ENCODE peak calls at places on chromosomes 13 and 19, in nine cellular contexts. R is heart left ventricle, G is left ventricle myocardium inferior, W is AG04449, J is breast epithelium, T is fibroblast of pulmonary artery, Q is WTC11, B is OCI-LY7, Y is brain microvascular endothelial cell. H is an unnamed sample.

GRCh38 chr13:75357576-75358295 is 124.2 kb downstream of the TBC1D4 start:
- DNase-seq in R (no peak), G (no peak), W (no peak), J (no peak), T (peak; percentile 76), Q (peak; percentile 57), B (peak; percentile 73), Y (peak; percentile 75), H (peak; percentile 87)

GRCh38 chr13:89541091-89542030 is 1806.1 kb upstream of the MIR17HG start:
- DNase-seq in R (no peak), G (no peak), W (no peak), J (no peak), T (no peak), Q (no peak), B (no peak), Y (no peak), H (no peak)

GRCh38 chr19:50173144-50173543 is 10.1 kb upstream of the IZUMO2 start:
- DNase-seq in R (no peak), G (no peak), W (no peak), J (no peak), T (no peak), Q (no peak), B (no peak), Y (no peak), H (no peak)

GRCh38 chr19:45179063-45179847 is 671 bp downstream of the BLOC1S3 start:
- DNase-seq in R (peak; percentile 45), G (no peak), W (no peak), J (no peak), T (peak; percentile 33), Q (no peak), B (no peak), Y (no peak), H (peak; percentile 42)

GRCh38 chr19:50059045-50059444 is 33.2 kb downstream of the ZNF473 start:
- DNase-seq in R (no peak), G (no peak), W (no peak), J (no peak), T (no peak), Q (no peak), B (no peak), Y (no peak), H (no peak)

GRCh38 chr19:45446295-45446694 is 21.5 kb upstream of the FOSB start:
- DNase-seq in R (no peak), G (no peak), W (no peak), J (no peak), T (peak; percentile 71), Q (no peak), B (peak; percentile 73), Y (no peak), H (peak; percentile 60)

GRCh38 chr19:40933025-40933424 is 51.0 kb upstream of the CYP2A7 start:
- DNase-seq in R (no peak), G (no peak), W (no peak), J (no peak), T (peak; percentile 20), Q (peak; percentile 58), B (no peak), Y (no peak), H (peak; percentile 46)

GRCh38 chr13:52405767-52406494 is at the start of gene THSD1:
- DNase-seq in R (peak; percentile 85), G (peak; percentile 84), W (no peak), J (peak; percentile 39), T (peak; percentile 44), Q (peak; percentile 54), B (no peak), Y (no peak), H (peak; percentile 44)

GRCh38 chr13:106566682-106567420 is 1.1 kb downstream of the ARGLU1 start:
- DNase-seq in R (peak; percentile 69), G (peak; percentile 59), W (no peak), J (peak; percentile 45), T (peak; percentile 62), Q (peak; percentile 37), B (peak; percentile 67), Y (peak; percentile 35), H (peak; percentile 73)

GRCh38 chr19:39053276-39054090 is 21.1 kb upstream of the FBXO27 start:
- DNase-seq in R (no peak), G (no peak), W (no peak), J (no peak), T (no peak), Q (no peak), B (no peak), Y (no peak), H (no peak)

GRCh38 chr19:44776402-44777096 is 1.1 kb upstream of the CBLC start:
- DNase-seq in R (no peak), G (no peak), W (no peak), J (peak; percentile 83), T (no peak), Q (peak; percentile 32), B (no peak), Y (no peak), H (peak; percentile 86)

GRCh38 chr13:50668882-50669281 is 174.6 kb downstream of the DLEU7 start:
- DNase-seq in R (no peak), G (no peak), W (no peak), J (no peak), T (no peak), Q (no peak), B (peak; percentile 32), Y (no peak), H (no peak)

GRCh38 chr13:50668044-50668443 is 175.4 kb downstream of the DLEU7 start:
- DNase-seq in R (no peak), G (no peak), W (no peak), J (no peak), T (no peak), Q (no peak), B (no peak), Y (no peak), H (no peak)

GRCh38 chr13:50672025-50672424 is 171.5 kb downstream of the DLEU7 start:
- DNase-seq in R (no peak), G (no peak), W (no peak), J (no peak), T (no peak), Q (no peak), B (no peak), Y (no peak), H (peak; percentile 63)

GRCh38 chr13:50670847-50671542 is 172.5 kb downstream of the DLEU7 start:
- DNase-seq in R (no peak), G (no peak), W (no peak), J (no peak), T (no peak), Q (no peak), B (no peak), Y (no peak), H (no peak)

DNA sequence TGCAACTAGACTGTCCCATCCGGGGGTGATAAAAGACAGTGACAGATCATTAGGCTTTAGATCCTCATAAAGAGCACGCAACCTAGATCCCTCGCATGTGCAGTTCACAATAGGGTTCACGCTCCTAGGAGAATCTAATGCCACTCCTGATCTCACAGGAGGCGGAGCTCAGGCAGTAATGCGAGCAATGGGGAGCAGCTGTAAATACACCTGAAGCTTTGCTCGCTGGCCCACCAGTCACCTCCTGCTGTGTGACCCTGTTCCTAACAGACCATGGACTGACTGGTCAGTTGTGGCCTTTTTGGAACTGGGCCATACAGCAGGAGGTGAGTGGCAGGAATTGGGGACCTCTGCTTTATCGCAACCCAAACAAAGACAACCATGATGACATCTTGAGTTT is 173.2 kb downstream of the DLEU7 start:
- DNase-seq in R (no peak), G (no peak), W (no peak), J (no peak), T (no peak), Q (peak; percentile 24), B (no peak), Y (no peak), H (no peak)
- TF ChIP-seq CTCF in R (no peak), G (no peak), W (no peak), J (no peak), T (no peak), Q (no peak), B (no peak), Y (no peak), H (no peak)

GRCh38 chr13:78660130-78660857 is 1.3 kb upstream of the OBI1 start:
- DNase-seq in R (no peak), G (no peak), W (no peak), J (no peak), T (no peak), Q (no peak), B (peak; percentile 39), Y (no peak), H (no peak)
- TF ChIP-seq CTCF in R (no peak), G (no peak), W (no peak), J (no peak), T (no peak), Q (no peak), B (no peak), Y (no peak), H (no peak)

GRCh38 chr13:26254583-26255102 is 714 bp downstream of the CDK8 start:
- DNase-seq in R (peak; percentile 59), G (peak; percentile 46), W (no peak), J (peak; percentile 20), T (peak; percentile 36), Q (peak; percentile 54), B (peak; percentile 62), Y (peak; percentile 10), H (peak; percentile 48)
- TF ChIP-seq CTCF in R (no peak), G (no peak), W (no peak), J (no peak), T (no peak), Q (no peak), B (no peak), Y (no peak), H (no peak)

GRCh38 chr13:32031025-32031814 is at the start of gene FRY:
- DNase-seq in R (peak; percentile 74), G (peak; percentile 70), W (no peak), J (peak; percentile 63), T (peak; percentile 47), Q (peak; percentile 85), B (peak; percentile 49), Y (peak; percentile 58), H (peak; percentile 60)
- TF ChIP-seq CTCF in R (no peak), G (peak; percentile 30), W (peak; percentile 14), J (no peak), T (peak; percentile 22), Q (no peak), B (no peak), Y (peak; percentile 27), H (no peak)

GRCh38 chr13:80386592-80386991 is 45.7 kb upstream of the SPRY2 start:
- DNase-seq in R (no peak), G (no peak), W (no peak), J (no peak), T (no peak), Q (no peak), B (no peak), Y (no peak), H (no peak)

GRCh38 chr13:80390338-80390737 is 49.4 kb upstream of the SPRY2 start:
- DNase-seq in R (no peak), G (no peak), W (no peak), J (no peak), T (no peak), Q (no peak), B (no peak), Y (no peak), H (no peak)

GRCh38 chr13:80386001-80386400 is 45.1 kb upstream of the SPRY2 start:
- DNase-seq in R (no peak), G (no peak), W (no peak), J (no peak), T (no peak), Q (no peak), B (no peak), Y (no peak), H (no peak)

GRCh38 chr13:80389073-80390038 is 48.4 kb upstream of the SPRY2 start:
- DNase-seq in R (no peak), G (no peak), W (no peak), J (no peak), T (peak; percentile 45), Q (no peak), B (no peak), Y (no peak), H (no peak)

GRCh38 chr13:80388506-80388905 is 47.6 kb upstream of the SPRY2 start:
- DNase-seq in R (no peak), G (no peak), W (no peak), J (no peak), T (no peak), Q (no peak), B (no peak), Y (no peak), H (no peak)
- TF ChIP-seq CTCF in R (no peak), G (no peak), W (no peak), J (no peak), T (no peak), Q (no peak), B (no peak), Y (no peak), H (no peak)

H was measured in MCF 10A.